ENCODE peak calls at places on chromosomes 6 and 20, in five cellular contexts. H, N, G, I and A are unnamed samples. For H3K4me1, the result is how much of the 10 kb centered on the place peaks cover.

GRCh38 chr6:26351544-26351953 is 13.4 kb upstream of the BTN3A2 start:
- DNase-seq in H (no peak), N (no peak), G (peak), I (no peak), A (peak)

GRCh38 chr6:166637001-166637400 is 9.9 kb upstream of the RPS6KA2 start:
- DNase-seq in H (no peak), N (no peak), G (no peak), I (no peak), A (no peak)

GRCh38 chr6:102327697-102328227 is 934.3 kb downstream of the GRIK2 start:
- DNase-seq in H (no peak), N (no peak), G (peak), I (no peak), A (no peak)

GRCh38 chr6:44039839-44040350 is 87.4 kb downstream of the MRPL14 start:
- DNase-seq in H (no peak), N (no peak), G (no peak), I (no peak), A (no peak)

GRCh38 chr6:53532942-53533341 is 12.0 kb downstream of the GCLC start:
- DNase-seq in H (no peak), N (no peak), G (no peak), I (no peak), A (no peak)

GRCh38 chr20:10721112-10721896 is 47.5 kb upstream of the JAG1 start:
- DNase-seq in H (no peak), N (no peak), G (no peak), I (no peak), A (no peak)

GRCh38 chr6:127266892-127267741 is 453 bp downstream of the RNF146 start:
- DNase-seq in H (peak), N (peak), G (peak), I (peak), A (peak)

GRCh38 chr6:46191961-46192360 is 21.2 kb upstream of the ENPP5 start:
- DNase-seq in H (no peak), N (no peak), G (no peak), I (no peak), A (peak)

GRCh38 chr20:19938421-19938787 is 78.8 kb upstream of the NAA20 start:
- DNase-seq in H (no peak), N (no peak), G (no peak), I (no peak), A (no peak)

GRCh38 chr6:139839506-139840156 is 465.2 kb upstream of the CITED2 start:
- DNase-seq in H (no peak), N (no peak), G (no peak), I (no peak), A (no peak)

GRCh38 chr6:85493389-85493788 is 43.5 kb downstream of the NT5E start:
- DNase-seq in H (no peak), N (no peak), G (no peak), I (no peak), A (no peak)

GRCh38 chr20:20393207-20393606 is 25.3 kb downstream of the INSM1 start:
- DNase-seq in H (no peak), N (no peak), G (no peak), I (no peak), A (no peak)

GRCh38 chr6:127606131-127606562 is 29.2 kb downstream of the C6orf58 start:
- DNase-seq in H (peak), N (peak), G (peak), I (peak), A (no peak)

GRCh38 chr6:167450631-167451030 is 125.7 kb downstream of the TTLL2 start:
- DNase-seq in H (no peak), N (no peak), G (no peak), I (no peak), A (no peak)

GRCh38 chr6:141580121-141580520 is 552.6 kb upstream of the GJE1 start:
- DNase-seq in H (no peak), N (no peak), G (no peak), I (no peak), A (no peak)

GRCh38 chr20:25745738-25746137 is 49.1 kb upstream of the ZNF337 start:
- DNase-seq in H (no peak), N (no peak), G (no peak), I (no peak), A (no peak)

GRCh38 chr6:163732479-163732878 is 318.0 kb downstream of the QKI start:
- DNase-seq in H (no peak), N (no peak), G (no peak), I (no peak), A (no peak)

GRCh38 chr20:22490287-22491187 is 93.8 kb downstream of the FOXA2 start:
- DNase-seq in H (no peak), N (no peak), G (no peak), I (peak), A (peak)

GRCh38 chr6:63509652-63510352 is 62.5 kb upstream of the LOC128125822 start:
- DNase-seq in H (no peak), N (no peak), G (no peak), I (no peak), A (no peak)

GRCh38 chr6:158000530-158001307 is 19.1 kb downstream of the SYNJ2 start:
- DNase-seq in H (no peak), N (no peak), G (no peak), I (no peak), A (no peak)

GRCh38 chr6:45698046-45698445 is 317.6 kb downstream of the CLIC5 start:
- DNase-seq in H (no peak), N (no peak), G (no peak), I (no peak), A (no peak)

GRCh38 chr6:168968228-168968627 is 285.4 kb downstream of the THBS2 start:
- DNase-seq in H (peak), N (peak), G (no peak), I (peak), A (no peak)

GRCh38 chr20:47358672-47359532 is 2.4 kb upstream of the ZMYND8 start:
- DNase-seq in H (no peak), N (no peak), G (peak), I (peak), A (peak)

GRCh38 chr6:108635505-108636226 is 74.9 kb downstream of the FOXO3 start:
- DNase-seq in H (peak), N (peak), G (no peak), I (peak), A (no peak)

GRCh38 chr6:168095171-168095691 is 16.2 kb upstream of the FRMD1 start:
- DNase-seq in H (no peak), N (no peak), G (no peak), I (no peak), A (no peak)

GRCh38 chr6:35181313-35181932 is 32.3 kb upstream of the SCUBE3 start:
- DNase-seq in H (peak), N (no peak), G (no peak), I (no peak), A (peak)

GRCh38 chr20:1758765-1759164 is 101.2 kb upstream of the SIRPG start:
- DNase-seq in H (no peak), N (no peak), G (no peak), I (no peak), A (no peak)

GRCh38 chr6:147676468-147676867 is 168.0 kb downstream of the SAMD5 start:
- DNase-seq in H (no peak), N (no peak), G (no peak), I (no peak), A (no peak)

GRCh38 chr6:8506123-8506522 is 70.8 kb upstream of the SLC35B3 start:
- DNase-seq in H (no peak), N (no peak), G (no peak), I (peak), A (no peak)

GRCh38 chr6:38876470-38876869 is 161.4 kb downstream of the DNAH8 start:
- DNase-seq in H (no peak), N (peak), G (no peak), I (peak), A (no peak)

GRCh38 chr6:124670801-124671200 is 291.4 kb upstream of the RNF217 start:
- DNase-seq in H (no peak), N (no peak), G (no peak), I (no peak), A (no peak)

GRCh38 chr6:116884530-116884929 is 7.5 kb downstream of the RFX6 start:
- DNase-seq in H (no peak), N (no peak), G (no peak), I (peak), A (no peak)

GRCh38 chr6:168452685-168453377 is 11.8 kb downstream of the SMOC2 start:
- DNase-seq in H (no peak), N (no peak), G (no peak), I (no peak), A (no peak)

GRCh38 chr6:123529058-123529457 is 107.7 kb downstream of the TRDN start:
- DNase-seq in H (no peak), N (no peak), G (no peak), I (no peak), A (no peak)

GRCh38 chr6:40325041-40325440 is 262.1 kb downstream of the LRFN2 start:
- DNase-seq in H (no peak), N (no peak), G (no peak), I (no peak), A (no peak)

GRCh38 chr20:64041040-64041780 is 5.2 kb downstream of the C20orf204 start:
- DNase-seq in H (no peak), N (no peak), G (no peak), I (no peak), A (no peak)
- H3K4me1 ChIP-seq in H (under half), N (under half), G (under half), I (under half), A (under half)

GRCh38 chr20:38092260-38092857 is 58.8 kb downstream of the RPRD1B start:
- DNase-seq in H (no peak), N (no peak), G (no peak), I (no peak), A (no peak)

GRCh38 chr20:38091447-38092216 is 58.1 kb downstream of the RPRD1B start:
- DNase-seq in H (peak), N (no peak), G (no peak), I (no peak), A (no peak)

GRCh38 chr20:38094968-38095689 is 61.6 kb downstream of the RPRD1B start:
- DNase-seq in H (no peak), N (no peak), G (no peak), I (no peak), A (no peak)

GRCh38 chr20:38093641-38094077 is 60.1 kb downstream of the RPRD1B start:
- DNase-seq in H (no peak), N (no peak), G (no peak), I (no peak), A (no peak)

DNA sequence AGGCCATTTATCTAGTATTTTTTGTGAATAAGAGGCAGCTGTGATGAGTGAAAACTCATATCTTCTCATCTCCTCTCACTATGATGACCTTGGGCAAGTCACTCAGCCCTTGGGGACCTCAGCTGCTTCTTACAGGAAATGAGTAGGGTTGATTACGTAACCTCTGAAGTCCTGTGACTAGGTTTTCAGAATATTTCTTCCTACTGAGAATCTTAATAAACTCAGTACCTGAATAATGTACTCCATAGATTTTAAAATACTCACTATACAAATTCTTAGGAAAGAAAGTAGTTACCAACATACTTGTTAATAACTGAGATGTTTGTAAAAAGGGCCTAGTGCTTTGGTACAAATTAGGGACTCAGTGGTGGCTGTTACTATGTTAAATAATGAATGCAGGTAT is 60.8 kb downstream of the RPRD1B start:
- DNase-seq in H (peak), N (peak), G (no peak), I (no peak), A (no peak)
- H3K4me1 ChIP-seq in H (under half), N (under half), G (under half), I (under half), A (under half)

GRCh38 chr20:9330151-9330550 is 184.2 kb upstream of the LAMP5 start:
- DNase-seq in H (no peak), N (no peak), G (no peak), I (no peak), A (no peak)
- H3K4me1 ChIP-seq in H (under half), N (under half), G (under half), I (half or more), A (under half)

GRCh38 chr20:50918403-50918802 is 12.8 kb downstream of the ADNP start:
- DNase-seq in H (no peak), N (no peak), G (no peak), I (no peak), A (no peak)

GRCh38 chr20:50915424-50915823 is 15.8 kb downstream of the ADNP start:
- DNase-seq in H (no peak), N (no peak), G (no peak), I (no peak), A (no peak)

GRCh38 chr20:50916934-50917333 is 14.3 kb downstream of the ADNP start:
- DNase-seq in H (no peak), N (no peak), G (no peak), I (no peak), A (no peak)

GRCh38 chr20:50913976-50914375 is 17.3 kb downstream of the ADNP start:
- DNase-seq in H (no peak), N (no peak), G (no peak), I (no peak), A (no peak)

GRCh38 chr20:50916257-50916656 is 15.0 kb downstream of the ADNP start:
- DNase-seq in H (no peak), N (no peak), G (no peak), I (no peak), A (no peak)
- H3K4me1 ChIP-seq in H (under half), N (half or more), G (under half), I (under half), A (under half)

GRCh38 chr20:37807901-37808751 is 94.8 kb upstream of the VSTM2L start:
- DNase-seq in H (no peak), N (no peak), G (no peak), I (peak), A (no peak)
- H3K4me1 ChIP-seq in H (under half), N (under half), G (under half), I (under half), A (under half)

GRCh38 chr20:33914871-33915270 is 78.8 kb upstream of the RALY start:
- DNase-seq in H (peak), N (peak), G (peak), I (no peak), A (no peak)
- H3K4me1 ChIP-seq in H (under half), N (under half), G (under half), I (under half), A (under half)

GRCh38 chr6:75524322-75524972 is 30.8 kb upstream of the FILIP1 start:
- DNase-seq in H (no peak), N (no peak), G (peak), I (peak), A (peak)
- H3K4me1 ChIP-seq in H (under half), N (under half), G (under half), I (under half), A (under half)

GRCh38 chr20:50093240-50093639 is 19.7 kb downstream of the UBE2V1 start:
- DNase-seq in H (no peak), N (no peak), G (no peak), I (no peak), A (no peak)
- H3K4me1 ChIP-seq in H (under half), N (under half), G (under half), I (under half), A (under half)

DNA sequence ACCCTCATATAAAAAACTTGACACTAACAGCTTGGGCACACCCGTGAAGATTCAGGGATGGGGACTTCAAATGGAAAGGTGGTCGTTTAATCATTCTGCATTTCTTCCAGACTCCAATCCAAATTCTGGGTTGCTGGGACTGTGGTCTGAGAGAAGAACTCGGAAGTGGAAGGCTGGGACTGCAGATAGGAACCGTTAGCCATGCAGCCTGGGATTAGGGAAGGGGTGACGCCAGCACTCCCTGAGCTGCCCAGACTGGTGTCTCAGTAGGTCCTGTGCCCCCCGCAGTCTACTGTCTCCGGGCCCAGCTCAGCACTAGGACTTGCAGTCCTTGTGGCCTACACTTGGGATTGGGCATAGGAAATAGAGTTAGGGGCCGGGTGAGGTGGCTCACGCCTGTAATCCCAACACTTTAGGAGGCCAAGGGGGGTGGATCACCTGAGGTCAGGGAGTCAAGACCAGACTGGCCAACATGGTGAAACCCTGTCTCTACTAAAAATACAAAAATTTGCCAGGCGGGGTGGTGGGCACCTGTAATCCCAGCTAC is 511 bp upstream of the CLIC1 start:
- DNase-seq in H (no peak), N (no peak), G (no peak), I (peak), A (no peak)
- H3K4me1 ChIP-seq in H (under half), N (half or more), G (under half), I (under half), A (under half)